ENCODE peak calls at places on chromosome 14, in seven cellular contexts. V is CD4-positive, CD25-positive, alpha-beta regulatory T cell; O is dorsolateral prefrontal cortex; K is OCI-LY7; J is hepatocyte; L is H9; G is neural progenitor cell. B is an unnamed sample.

GRCh38 chr14:58465425-58465824 is 37.9 kb downstream of the KIAA0586 start:
- DNase-seq in V (no peak), O (no peak), K (no peak), J (peak), L (no peak), G (no peak), B (no peak)

GRCh38 chr14:28055008-28055407 is 711.6 kb upstream of the FOXG1 start:
- DNase-seq in V (no peak), O (no peak), K (no peak), J (no peak), L (no peak), G (no peak), B (no peak)

GRCh38 chr14:80390911-80391310 is 179.6 kb upstream of the DIO2 start:
- DNase-seq in V (no peak), O (no peak), K (no peak), J (peak), L (no peak), G (peak), B (no peak)

GRCh38 chr14:87805315-87805723 is 187.7 kb downstream of the GALC start:
- DNase-seq in V (no peak), O (no peak), K (peak), J (peak), L (peak), G (peak), B (no peak)

GRCh38 chr14:33800735-33801163 is 150.1 kb downstream of the EGLN3 start:
- DNase-seq in V (no peak), O (no peak), K (no peak), J (no peak), L (no peak), G (no peak), B (no peak)

GRCh38 chr14:20578784-20579502 is 8.9 kb downstream of the RNASE11 start:
- DNase-seq in V (no peak), O (no peak), K (no peak), J (no peak), L (no peak), G (no peak), B (no peak)

GRCh38 chr14:85380891-85381290 is 149.1 kb upstream of the FLRT2 start:
- DNase-seq in V (no peak), O (no peak), K (no peak), J (no peak), L (no peak), G (peak), B (no peak)

GRCh38 chr14:92493492-92493891 is 20.1 kb upstream of the RIN3 start:
- DNase-seq in V (no peak), O (no peak), K (no peak), J (no peak), L (peak), G (no peak), B (no peak)

GRCh38 chr14:71582705-71583104 is 349.5 kb upstream of the RGS6 start:
- DNase-seq in V (no peak), O (no peak), K (no peak), J (no peak), L (no peak), G (no peak), B (no peak)

GRCh38 chr14:99148131-99148530 is 123.9 kb downstream of the BCL11B start:
- DNase-seq in V (no peak), O (no peak), K (no peak), J (no peak), L (no peak), G (no peak), B (peak)

GRCh38 chr14:59249029-59249428 is 60.6 kb downstream of the DAAM1 start:
- DNase-seq in V (no peak), O (no peak), K (no peak), J (no peak), L (no peak), G (peak), B (no peak)

GRCh38 chr14:29894030-29894429 is 33.6 kb downstream of the PRKD1 start:
- DNase-seq in V (no peak), O (no peak), K (no peak), J (no peak), L (no peak), G (no peak), B (no peak)

DNA sequence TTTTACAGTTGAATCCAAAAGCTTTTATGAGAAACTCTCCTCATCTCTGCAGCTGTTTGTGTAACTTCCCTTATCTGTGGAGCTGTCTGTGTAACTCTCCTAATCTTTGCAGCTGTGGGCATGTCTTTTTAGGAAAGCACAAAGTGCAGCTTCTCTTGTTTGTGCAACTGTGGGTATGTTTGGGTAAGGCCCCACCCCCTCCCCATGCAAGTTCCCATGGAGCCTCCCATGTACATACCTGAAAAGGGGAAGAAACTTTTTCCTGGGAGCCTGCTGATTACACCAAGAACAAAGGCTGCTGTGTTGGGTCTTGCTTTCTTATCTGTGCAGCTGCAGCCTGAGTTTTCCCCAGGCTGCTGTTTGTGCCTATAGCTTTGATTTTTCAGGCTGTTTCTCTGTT is 42.7 kb upstream of the CDKN3 start:
- DNase-seq in V (no peak), O (no peak), K (no peak), J (peak), L (no peak), G (no peak), B (no peak)
- H3K27ac ChIP-seq in V (no peak), O (no peak), K (no peak), J (peak), L (no peak), G (peak), B (no peak)

GRCh38 chr14:23320584-23321571 is at the start of gene PABPN1:
- DNase-seq in V (peak), O (peak), K (peak), J (peak), L (peak), G (peak), B (peak)

GRCh38 chr14:23323838-23324454 is 2.7 kb downstream of the PABPN1 start:
- DNase-seq in V (no peak), O (no peak), K (no peak), J (no peak), L (no peak), G (no peak), B (no peak)

GRCh38 chr14:23321572-23322547 is 603 bp downstream of the PABPN1 start:
- DNase-seq in V (peak), O (no peak), K (peak), J (peak), L (no peak), G (peak), B (no peak)

GRCh38 chr14:23324455-23324846 is 3.2 kb downstream of the PABPN1 start:
- DNase-seq in V (no peak), O (no peak), K (no peak), J (no peak), L (no peak), G (no peak), B (no peak)

GRCh38 chr14:23322568-23323517 is 1.6 kb downstream of the PABPN1 start:
- DNase-seq in V (no peak), O (no peak), K (no peak), J (no peak), L (no peak), G (no peak), B (no peak)
- H3K27ac ChIP-seq in V (peak), O (peak), K (peak), J (peak), L (no peak), G (peak), B (peak)

DNA sequence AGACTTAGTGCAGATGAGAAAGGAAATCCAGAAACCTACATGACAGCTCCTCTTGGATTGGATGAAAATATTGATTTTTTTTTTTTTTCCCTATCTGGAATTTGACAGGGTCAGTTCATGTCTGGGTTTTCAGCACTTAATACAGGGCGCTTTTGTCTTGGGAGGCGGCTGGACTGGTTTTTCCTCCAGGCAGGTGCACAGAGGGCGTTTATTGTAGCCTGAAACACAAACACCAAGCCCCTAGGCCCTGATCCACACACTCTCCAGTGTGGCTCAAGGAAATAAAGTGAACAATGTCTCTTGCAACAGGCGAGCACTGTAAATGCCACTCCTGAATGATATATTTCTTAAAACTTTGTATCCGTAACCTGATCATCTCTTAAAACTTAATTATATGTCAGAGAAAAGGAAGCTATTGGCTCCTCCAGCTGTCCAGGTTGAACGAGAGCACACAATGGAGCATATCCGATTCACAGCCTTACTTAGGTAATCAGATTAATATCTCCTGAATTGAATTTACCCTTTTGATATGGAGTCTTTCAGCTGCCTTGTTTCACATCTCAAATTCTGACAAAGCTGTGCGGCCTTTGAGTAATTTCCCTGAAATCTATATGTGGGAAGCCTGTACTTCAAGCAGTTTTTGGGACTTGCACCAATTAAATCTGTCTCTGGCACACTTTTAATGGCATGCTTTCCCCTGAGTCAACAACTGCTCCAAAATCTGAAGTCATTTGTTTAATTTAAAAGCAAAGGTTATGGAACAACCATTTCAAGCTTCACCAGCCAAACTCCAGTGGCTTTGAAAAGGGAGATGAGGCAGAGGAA is 485.7 kb downstream of the ZFP36L1 start:
- DNase-seq in V (no peak), O (no peak), K (no peak), J (peak), L (no peak), G (no peak), B (peak)
- H3K27ac ChIP-seq in V (no peak), O (no peak), K (peak), J (peak), L (no peak), G (no peak), B (peak)

GRCh38 chr14:50741571-50741970 is 73.5 kb upstream of the SAV1 start:
- DNase-seq in V (no peak), O (no peak), K (no peak), J (no peak), L (no peak), G (no peak), B (no peak)

GRCh38 chr14:50740858-50741257 is 72.8 kb upstream of the SAV1 start:
- DNase-seq in V (no peak), O (no peak), K (no peak), J (no peak), L (no peak), G (no peak), B (no peak)

GRCh38 chr14:50750323-50750722 is 80.6 kb downstream of the NIN start:
- DNase-seq in V (no peak), O (no peak), K (no peak), J (no peak), L (no peak), G (no peak), B (no peak)

GRCh38 chr14:50744242-50744641 is 76.1 kb upstream of the SAV1 start:
- DNase-seq in V (no peak), O (no peak), K (no peak), J (no peak), L (no peak), G (no peak), B (no peak)

DNA sequence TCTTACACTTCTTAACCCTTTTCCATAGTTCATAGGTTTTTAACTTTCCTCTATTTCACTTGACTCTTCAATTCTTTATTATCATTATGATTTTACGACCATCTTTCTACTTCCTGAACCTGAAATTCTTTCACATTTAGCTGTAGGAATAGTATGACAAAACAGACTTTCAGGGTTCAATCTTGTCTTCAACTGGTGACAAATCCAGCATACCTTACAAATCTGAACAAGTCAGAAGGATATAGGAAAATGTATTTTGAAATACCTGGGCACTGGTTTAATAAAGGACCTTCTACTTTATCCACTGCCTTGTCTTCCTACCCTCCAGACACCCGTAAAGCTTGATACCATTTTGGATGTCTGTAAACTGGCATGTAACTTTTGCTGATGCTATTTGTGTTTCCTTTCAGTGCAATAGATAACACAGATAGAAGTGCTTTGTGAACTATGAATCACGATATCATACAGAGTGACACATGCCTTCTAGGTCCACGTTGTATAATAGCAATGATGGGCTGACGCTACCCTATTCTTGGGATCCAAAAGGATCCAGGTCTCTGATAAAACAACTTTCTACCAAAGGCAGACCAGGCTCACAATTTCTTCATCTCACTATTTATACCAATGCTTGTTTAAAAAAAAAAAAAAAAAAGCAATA is 77.4 kb upstream of the SAV1 start:
- DNase-seq in V (no peak), O (no peak), K (no peak), J (no peak), L (no peak), G (no peak), B (no peak)
- H3K27ac ChIP-seq in V (no peak), O (no peak), K (no peak), J (no peak), L (no peak), G (no peak), B (no peak)

GRCh38 chr14:97544581-97544980 is 747.4 kb downstream of the VRK1 start:
- DNase-seq in V (no peak), O (no peak), K (no peak), J (no peak), L (no peak), G (no peak), B (no peak)

GRCh38 chr14:97546491-97546890 is 749.3 kb downstream of the VRK1 start:
- DNase-seq in V (no peak), O (no peak), K (no peak), J (no peak), L (no peak), G (no peak), B (no peak)
- H3K27ac ChIP-seq in V (no peak), O (no peak), K (no peak), J (no peak), L (no peak), G (no peak), B (no peak)

DNA sequence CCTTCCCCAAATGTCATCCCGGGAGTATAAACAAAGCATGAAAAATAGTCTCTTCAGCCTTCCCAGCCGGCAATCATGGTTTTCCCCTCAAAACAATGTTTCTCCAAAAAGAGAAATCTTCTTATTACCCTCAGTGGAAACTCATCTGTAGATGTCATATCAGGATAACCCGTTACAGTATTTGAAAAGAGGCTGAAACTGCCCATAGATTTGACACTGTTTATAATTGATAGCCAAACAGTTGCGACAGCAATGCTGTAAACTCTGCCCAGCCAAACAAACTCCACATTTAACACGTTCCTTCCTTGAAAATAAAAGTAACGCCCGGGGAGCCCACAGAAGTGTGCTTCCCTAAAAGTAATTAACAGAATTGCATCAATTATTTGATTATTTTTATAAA is 201.3 kb upstream of the FOXN3 start:
- DNase-seq in V (no peak), O (no peak), K (peak), J (peak), L (no peak), G (no peak), B (no peak)
- H3K27ac ChIP-seq in V (peak), O (peak), K (peak), J (peak), L (peak), G (no peak), B (peak)

B was measured in breast epithelium.